ENCODE peak calls at places on chromosome 16, in six cellular contexts. One of them, this sample, is unnamed.

GRCh38 chr16:81964808-81965207 is 46.5 kb downstream of the SDR42E1 start:
- DNase-seq in psoas muscle: no peak
- DNase-seq in heart right ventricle: no peak
- DNase-seq in neural progenitor cell: no peak
- DNase-seq in cardiac muscle cell: no peak
- DNase-seq in NT2/D1: no peak
- DNase-seq in this sample: no peak

GRCh38 chr16:15925631-15926030 is 23.8 kb upstream of the ABCC1 start:
- DNase-seq in psoas muscle: no peak
- DNase-seq in NT2/D1: no peak
- DNase-seq in heart right ventricle: no peak
- DNase-seq in neural progenitor cell: peak; percentile 43
- DNase-seq in cardiac muscle cell: peak; percentile 1
- DNase-seq in this sample: no peak

GRCh38 chr16:81357711-81358270 is 43.0 kb downstream of the GAN start:
- DNase-seq in cardiac muscle cell: no peak
- DNase-seq in NT2/D1: no peak
- DNase-seq in psoas muscle: no peak
- DNase-seq in neural progenitor cell: no peak
- DNase-seq in heart right ventricle: no peak
- DNase-seq in this sample: no peak

GRCh38 chr16:87297918-87298631 is 19.1 kb downstream of the C16orf95 start:
- DNase-seq in psoas muscle: no peak
- DNase-seq in neural progenitor cell: peak; percentile 85
- DNase-seq in heart right ventricle: no peak
- DNase-seq in NT2/D1: no peak
- DNase-seq in cardiac muscle cell: peak; percentile 80
- DNase-seq in this sample: no peak

GRCh38 chr16:52611817-52612673 is 65.1 kb upstream of the TOX3 start:
- DNase-seq in NT2/D1: no peak
- DNase-seq in cardiac muscle cell: no peak
- DNase-seq in heart right ventricle: no peak
- DNase-seq in psoas muscle: no peak
- DNase-seq in neural progenitor cell: no peak
- DNase-seq in this sample: no peak

GRCh38 chr16:19389246-19389645 is 28.4 kb upstream of the TMC5 start:
- DNase-seq in neural progenitor cell: peak; percentile 73
- DNase-seq in heart right ventricle: no peak
- DNase-seq in psoas muscle: no peak
- DNase-seq in NT2/D1: peak; percentile 55
- DNase-seq in cardiac muscle cell: peak; percentile 53
- DNase-seq in this sample: no peak

GRCh38 chr16:82033006-82033405 is 2.0 kb upstream of the HSD17B2 start:
- DNase-seq in heart right ventricle: no peak
- DNase-seq in neural progenitor cell: no peak
- DNase-seq in cardiac muscle cell: no peak
- DNase-seq in NT2/D1: no peak
- DNase-seq in psoas muscle: no peak
- DNase-seq in this sample: no peak

GRCh38 chr16:74577882-74578366 is 29.0 kb downstream of the GLG1 start:
- DNase-seq in NT2/D1: no peak
- DNase-seq in neural progenitor cell: no peak
- DNase-seq in heart right ventricle: no peak
- DNase-seq in cardiac muscle cell: no peak
- DNase-seq in psoas muscle: no peak
- DNase-seq in this sample: no peak

GRCh38 chr16:79132745-79133144 is 467.8 kb downstream of the MAF start:
- DNase-seq in cardiac muscle cell: no peak
- DNase-seq in NT2/D1: no peak
- DNase-seq in psoas muscle: no peak
- DNase-seq in neural progenitor cell: no peak
- DNase-seq in heart right ventricle: peak; percentile 16
- DNase-seq in this sample: no peak

GRCh38 chr16:8818499-8819270 is 21.0 kb downstream of the PMM2 start:
- DNase-seq in heart right ventricle: no peak
- DNase-seq in neural progenitor cell: no peak
- DNase-seq in cardiac muscle cell: no peak
- DNase-seq in psoas muscle: no peak
- DNase-seq in NT2/D1: no peak
- DNase-seq in this sample: no peak
- H3K36me3 ChIP-seq in heart right ventricle: peaks cover 98% of the 10 kb centered on the region
- H3K36me3 ChIP-seq in neural progenitor cell: no peaks in the 10 kb centered on the region
- H3K36me3 ChIP-seq in cardiac muscle cell: peaks cover 15% of the 10 kb centered on the region
- H3K36me3 ChIP-seq in psoas muscle: peaks cover 84% of the 10 kb centered on the region
- H3K36me3 ChIP-seq in NT2/D1: peaks cover 89% of the 10 kb centered on the region
- H3K36me3 ChIP-seq in this sample: peaks cover 30% of the 10 kb centered on the region

GRCh38 chr16:88464447-88465318 is 11.6 kb downstream of the ZFPM1 start:
- DNase-seq in cardiac muscle cell: no peak
- DNase-seq in NT2/D1: no peak
- DNase-seq in psoas muscle: no peak
- DNase-seq in neural progenitor cell: no peak
- DNase-seq in heart right ventricle: no peak
- DNase-seq in this sample: no peak
- H3K4me1 ChIP-seq in cardiac muscle cell: peaks cover 35% of the 10 kb centered on the region
- H3K4me1 ChIP-seq in NT2/D1: peaks cover 50% of the 10 kb centered on the region
- H3K4me1 ChIP-seq in psoas muscle: no peaks in the 10 kb centered on the region
- H3K4me1 ChIP-seq in neural progenitor cell: peaks cover 22% of the 10 kb centered on the region
- H3K4me1 ChIP-seq in heart right ventricle: peaks cover 9% of the 10 kb centered on the region
- H3K4me1 ChIP-seq in this sample: no peaks in the 10 kb centered on the region

GRCh38 chr16:2086812-2087425 is 39.1 kb downstream of the TSC2 start:
- DNase-seq in heart right ventricle: no peak
- DNase-seq in cardiac muscle cell: no peak
- DNase-seq in psoas muscle: no peak
- DNase-seq in NT2/D1: no peak
- DNase-seq in neural progenitor cell: no peak
- DNase-seq in this sample: no peak

GRCh38 chr16:2088759-2089358 is 41.1 kb downstream of the TSC2 start:
- DNase-seq in heart right ventricle: no peak
- DNase-seq in psoas muscle: no peak
- DNase-seq in neural progenitor cell: no peak
- DNase-seq in NT2/D1: no peak
- DNase-seq in cardiac muscle cell: no peak
- DNase-seq in this sample: no peak

GRCh38 chr16:2086136-2086742 is 38.5 kb downstream of the TSC2 start:
- DNase-seq in cardiac muscle cell: no peak
- DNase-seq in psoas muscle: no peak
- DNase-seq in heart right ventricle: no peak
- DNase-seq in NT2/D1: no peak
- DNase-seq in neural progenitor cell: no peak
- DNase-seq in this sample: no peak

GRCh38 chr16:2088192-2088631 is 40.4 kb downstream of the TSC2 start:
- DNase-seq in psoas muscle: no peak
- DNase-seq in heart right ventricle: no peak
- DNase-seq in NT2/D1: no peak
- DNase-seq in cardiac muscle cell: no peak
- DNase-seq in neural progenitor cell: no peak
- DNase-seq in this sample: no peak

DNA sequence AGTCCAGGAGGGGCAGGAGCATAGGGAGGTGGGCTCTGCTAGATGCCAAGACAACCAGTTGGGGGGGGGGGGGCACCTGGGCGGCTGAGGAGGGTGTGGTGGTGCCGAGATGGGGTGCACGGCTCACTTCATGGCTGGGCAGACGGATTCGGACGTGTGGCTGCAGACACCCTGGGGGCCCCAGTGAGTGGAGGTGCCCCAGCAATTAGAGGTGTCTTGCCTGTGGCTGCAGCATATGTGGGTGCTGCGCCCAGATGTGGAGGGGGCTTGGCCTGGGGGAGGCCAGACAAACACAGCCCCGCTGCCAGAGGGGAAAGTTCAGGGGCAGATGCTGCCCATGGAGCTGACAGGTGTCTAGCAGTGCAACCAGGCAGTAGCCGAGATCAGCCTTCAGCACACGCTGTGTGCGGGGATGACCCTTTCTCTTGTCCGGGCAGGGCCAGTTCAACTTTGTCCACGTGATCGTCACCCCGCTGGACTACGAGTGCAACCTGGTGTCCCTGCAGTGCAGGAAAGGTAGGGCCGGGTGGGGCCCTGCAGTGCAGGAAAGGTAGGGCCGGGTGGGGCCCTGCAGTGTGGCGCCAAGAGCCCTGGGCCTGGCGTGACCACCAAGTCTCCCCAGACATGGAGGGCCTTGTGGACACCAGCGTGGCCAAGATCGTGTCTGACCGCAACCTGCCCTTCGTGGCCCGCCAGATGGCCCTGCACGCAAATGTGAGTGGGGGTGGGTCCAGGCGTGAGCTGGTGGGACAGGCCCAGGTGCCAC is 39.8 kb downstream of the TSC2 start:
- DNase-seq in neural progenitor cell: no peak
- DNase-seq in cardiac muscle cell: no peak
- DNase-seq in heart right ventricle: no peak
- DNase-seq in psoas muscle: no peak
- DNase-seq in NT2/D1: no peak
- DNase-seq in this sample: no peak
- H3K36me3 ChIP-seq in neural progenitor cell: no peaks in the 10 kb centered on the region
- H3K36me3 ChIP-seq in cardiac muscle cell: peaks cover 12% of the 10 kb centered on the region
- H3K36me3 ChIP-seq in heart right ventricle: peaks cover 95% of the 10 kb centered on the region
- H3K36me3 ChIP-seq in psoas muscle: peaks cover 92% of the 10 kb centered on the region
- H3K36me3 ChIP-seq in NT2/D1: peaks cover 96% of the 10 kb centered on the region
- H3K36me3 ChIP-seq in this sample: no peaks in the 10 kb centered on the region

GRCh38 chr16:24729967-24730815 is 740 bp downstream of the TNRC6A start:
- DNase-seq in neural progenitor cell: peak; percentile 31
- DNase-seq in NT2/D1: no peak
- DNase-seq in cardiac muscle cell: peak; percentile 18
- DNase-seq in psoas muscle: no peak
- DNase-seq in heart right ventricle: peak; percentile 16
- DNase-seq in this sample: no peak
- H3K4me1 ChIP-seq in neural progenitor cell: peaks cover 13% of the 10 kb centered on the region
- H3K4me1 ChIP-seq in NT2/D1: no peaks in the 10 kb centered on the region
- H3K4me1 ChIP-seq in cardiac muscle cell: peaks cover 26% of the 10 kb centered on the region
- H3K4me1 ChIP-seq in psoas muscle: peaks cover 39% of the 10 kb centered on the region
- H3K4me1 ChIP-seq in heart right ventricle: peaks cover 37% of the 10 kb centered on the region
- H3K4me1 ChIP-seq in this sample: peaks cover 45% of the 10 kb centered on the region

DNA sequence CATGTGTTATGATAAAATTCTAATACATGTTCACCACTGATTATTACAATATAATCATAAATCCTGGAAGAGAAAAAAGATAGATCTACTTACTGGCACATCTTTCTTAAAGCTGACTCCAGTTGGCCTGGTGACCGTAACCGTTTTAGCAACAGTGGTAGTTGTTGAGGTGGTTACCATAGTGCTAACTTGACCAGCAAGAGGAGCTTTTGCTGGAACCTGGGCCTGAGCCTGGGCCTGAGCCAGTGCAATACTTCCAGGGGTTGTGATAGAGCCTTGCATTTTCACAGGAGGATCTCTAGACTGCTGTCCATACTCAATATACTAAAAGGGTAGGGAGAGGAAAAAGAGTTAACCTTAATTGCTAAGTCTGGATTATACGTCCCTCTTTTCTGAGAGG is 36.2 kb downstream of the SETD6 start:
- DNase-seq in cardiac muscle cell: no peak
- DNase-seq in neural progenitor cell: no peak
- DNase-seq in psoas muscle: peak; percentile 67
- DNase-seq in NT2/D1: no peak
- DNase-seq in heart right ventricle: peak; percentile 67
- DNase-seq in this sample: no peak
- H3K36me3 ChIP-seq in cardiac muscle cell: peaks cover 90% of the 10 kb centered on the region
- H3K36me3 ChIP-seq in neural progenitor cell: peaks cover 56% of the 10 kb centered on the region
- H3K36me3 ChIP-seq in psoas muscle: peaks cover 99% of the 10 kb centered on the region
- H3K36me3 ChIP-seq in NT2/D1: peaks cover 94% of the 10 kb centered on the region
- H3K36me3 ChIP-seq in heart right ventricle: peaks cover 100% of the 10 kb centered on the region
- H3K36me3 ChIP-seq in this sample: peaks cover 80% of the 10 kb centered on the region

GRCh38 chr16:21614896-21615295 is 15.5 kb downstream of the METTL9 start:
- DNase-seq in NT2/D1: no peak
- DNase-seq in cardiac muscle cell: no peak
- DNase-seq in psoas muscle: no peak
- DNase-seq in neural progenitor cell: no peak
- DNase-seq in heart right ventricle: no peak
- DNase-seq in this sample: no peak

GRCh38 chr16:21622545-21622944 is 23.2 kb downstream of the METTL9 start:
- DNase-seq in cardiac muscle cell: no peak
- DNase-seq in NT2/D1: no peak
- DNase-seq in neural progenitor cell: no peak
- DNase-seq in heart right ventricle: no peak
- DNase-seq in psoas muscle: no peak
- DNase-seq in this sample: no peak

GRCh38 chr16:21618261-21618660 is 18.9 kb downstream of the METTL9 start:
- DNase-seq in psoas muscle: no peak
- DNase-seq in NT2/D1: no peak
- DNase-seq in neural progenitor cell: no peak
- DNase-seq in heart right ventricle: no peak
- DNase-seq in cardiac muscle cell: no peak
- DNase-seq in this sample: no peak

GRCh38 chr16:21625026-21625425 is 25.6 kb downstream of the METTL9 start:
- DNase-seq in cardiac muscle cell: no peak
- DNase-seq in psoas muscle: no peak
- DNase-seq in heart right ventricle: no peak
- DNase-seq in neural progenitor cell: no peak
- DNase-seq in NT2/D1: no peak
- DNase-seq in this sample: no peak

GRCh38 chr16:21619765-21620462 is 20.5 kb downstream of the METTL9 start:
- DNase-seq in NT2/D1: no peak
- DNase-seq in heart right ventricle: no peak
- DNase-seq in neural progenitor cell: no peak
- DNase-seq in cardiac muscle cell: peak; percentile 15
- DNase-seq in psoas muscle: no peak
- DNase-seq in this sample: no peak
- H3K4me1 ChIP-seq in NT2/D1: no peaks in the 10 kb centered on the region
- H3K4me1 ChIP-seq in heart right ventricle: no peaks in the 10 kb centered on the region
- H3K4me1 ChIP-seq in neural progenitor cell: no peaks in the 10 kb centered on the region
- H3K4me1 ChIP-seq in cardiac muscle cell: peaks cover 15% of the 10 kb centered on the region
- H3K4me1 ChIP-seq in psoas muscle: peaks cover 8% of the 10 kb centered on the region
- H3K4me1 ChIP-seq in this sample: peaks cover 6% of the 10 kb centered on the region

DNA sequence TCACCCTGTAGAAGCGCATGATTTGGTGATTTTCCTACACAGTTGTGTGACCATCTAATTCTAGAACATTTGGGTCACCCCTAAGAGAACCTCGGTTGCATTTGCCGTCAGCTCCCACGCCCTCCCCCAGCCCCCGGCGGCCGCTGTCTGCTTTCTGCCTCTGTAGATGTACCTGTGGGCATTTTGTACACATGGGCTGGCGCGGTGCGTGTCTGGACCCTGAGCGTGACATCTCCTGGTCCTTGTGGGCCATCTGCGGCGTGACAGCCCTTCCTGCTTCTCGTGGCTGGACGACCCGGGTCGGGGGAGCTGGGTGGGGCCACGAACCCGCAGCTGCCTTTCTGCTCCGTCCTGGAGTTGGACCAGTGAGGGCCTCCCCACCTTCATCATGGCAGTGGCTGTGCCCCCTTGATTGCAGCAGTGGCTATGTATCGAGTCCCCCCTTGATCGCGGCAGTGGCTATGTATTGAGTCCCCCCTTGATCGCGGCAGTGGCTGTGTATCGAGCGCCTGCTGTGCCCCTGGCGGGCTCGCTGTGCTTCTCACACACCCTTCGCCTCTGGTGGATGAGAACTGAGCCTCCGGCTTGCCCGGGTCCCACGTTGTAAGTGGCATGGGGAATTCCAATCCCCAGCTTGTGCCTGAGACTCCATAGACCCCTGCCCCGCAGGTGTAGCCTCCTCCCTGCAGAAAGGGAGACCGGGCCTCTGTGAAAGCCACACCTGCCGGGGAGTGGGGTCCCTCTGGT is 24.1 kb downstream of the GSE1 start:
- DNase-seq in cardiac muscle cell: no peak
- DNase-seq in psoas muscle: no peak
- DNase-seq in neural progenitor cell: no peak
- DNase-seq in NT2/D1: no peak
- DNase-seq in heart right ventricle: no peak
- DNase-seq in this sample: no peak
- H3K36me3 ChIP-seq in cardiac muscle cell: no peaks in the 10 kb centered on the region
- H3K36me3 ChIP-seq in psoas muscle: peaks cover 7% of the 10 kb centered on the region
- H3K36me3 ChIP-seq in neural progenitor cell: no peaks in the 10 kb centered on the region
- H3K36me3 ChIP-seq in NT2/D1: peaks cover 45% of the 10 kb centered on the region
- H3K36me3 ChIP-seq in heart right ventricle: peaks cover 25% of the 10 kb centered on the region
- H3K36me3 ChIP-seq in this sample: no peaks in the 10 kb centered on the region

This sample was measured in gastrocnemius medialis.